ENCODE peak calls at places on chromosome 1, in eight cellular contexts. One of them, this sample, is unnamed.
A peak's percentile ranks its signal among the peaks of the same experiment; 100 is the strongest.

GRCh38 chr1:64077281-64077940 is 126.0 kb upstream of the UBE2U start:
- DNase-seq in A549: no peak
- DNase-seq in neural progenitor cell: no peak
- DNase-seq in hepatocyte: no peak
- DNase-seq in GM23338: no peak
- DNase-seq in trophoblast cell: peak; percentile 95
- DNase-seq in fibroblast of lung: no peak
- DNase-seq in neuronal stem cell: no peak
- DNase-seq in this sample: peak; percentile 99

GRCh38 chr1:167529829-167530474 is 11.6 kb upstream of the CD247 start:
- DNase-seq in A549: no peak
- DNase-seq in neural progenitor cell: no peak
- DNase-seq in hepatocyte: peak; percentile 66
- DNase-seq in GM23338: no peak
- DNase-seq in trophoblast cell: no peak
- DNase-seq in fibroblast of lung: peak; percentile 7
- DNase-seq in neuronal stem cell: no peak
- DNase-seq in this sample: no peak

GRCh38 chr1:111789077-111789476 is 33.4 kb downstream of the DDX20 start:
- DNase-seq in A549: no peak
- DNase-seq in neural progenitor cell: no peak
- DNase-seq in hepatocyte: no peak
- DNase-seq in GM23338: no peak
- DNase-seq in trophoblast cell: no peak
- DNase-seq in fibroblast of lung: no peak
- DNase-seq in neuronal stem cell: no peak
- DNase-seq in this sample: no peak

GRCh38 chr1:183315987-183316758 is 102.0 kb downstream of the NMNAT2 start:
- DNase-seq in A549: no peak
- DNase-seq in neural progenitor cell: no peak
- DNase-seq in hepatocyte: no peak
- DNase-seq in GM23338: no peak
- DNase-seq in trophoblast cell: no peak
- DNase-seq in fibroblast of lung: no peak
- DNase-seq in neuronal stem cell: no peak
- DNase-seq in this sample: no peak

GRCh38 chr1:24931481-24932221 is 1.6 kb upstream of the RUNX3 start:
- DNase-seq in A549: no peak
- DNase-seq in neural progenitor cell: peak; percentile 71
- DNase-seq in hepatocyte: no peak
- DNase-seq in GM23338: peak; percentile 66
- DNase-seq in trophoblast cell: no peak
- DNase-seq in fibroblast of lung: no peak
- DNase-seq in neuronal stem cell: peak; percentile 32
- DNase-seq in this sample: no peak

GRCh38 chr1:25433389-25434186 is 2.9 kb downstream of the MACO1 start:
- DNase-seq in A549: no peak
- DNase-seq in neural progenitor cell: no peak
- DNase-seq in hepatocyte: no peak
- DNase-seq in GM23338: no peak
- DNase-seq in trophoblast cell: no peak
- DNase-seq in fibroblast of lung: no peak
- DNase-seq in neuronal stem cell: no peak
- DNase-seq in this sample: no peak

GRCh38 chr1:172870901-172871606 is 179.7 kb downstream of the TNFSF18 start:
- DNase-seq in A549: peak; percentile 41
- DNase-seq in neural progenitor cell: no peak
- DNase-seq in hepatocyte: peak; percentile 38
- DNase-seq in GM23338: no peak
- DNase-seq in trophoblast cell: no peak
- DNase-seq in fibroblast of lung: no peak
- DNase-seq in neuronal stem cell: no peak
- DNase-seq in this sample: peak; percentile 60

GRCh38 chr1:67367370-67368345 is 60.0 kb downstream of the IL12RB2 start:
- DNase-seq in A549: peak; percentile 42
- DNase-seq in neural progenitor cell: no peak
- DNase-seq in hepatocyte: peak; percentile 73
- DNase-seq in GM23338: no peak
- DNase-seq in trophoblast cell: no peak
- DNase-seq in fibroblast of lung: peak; percentile 42
- DNase-seq in neuronal stem cell: no peak
- DNase-seq in this sample: no peak

GRCh38 chr1:162703708-162704107 is 71.4 kb downstream of the DDR2 start:
- DNase-seq in A549: no peak
- DNase-seq in neural progenitor cell: no peak
- DNase-seq in hepatocyte: no peak
- DNase-seq in GM23338: no peak
- DNase-seq in trophoblast cell: no peak
- DNase-seq in fibroblast of lung: no peak
- DNase-seq in neuronal stem cell: no peak
- DNase-seq in this sample: no peak

GRCh38 chr1:195894411-195894810 is 713.8 kb downstream of the KCNT2 start:
- DNase-seq in A549: no peak
- DNase-seq in neural progenitor cell: no peak
- DNase-seq in hepatocyte: no peak
- DNase-seq in GM23338: peak; percentile 4
- DNase-seq in trophoblast cell: peak; percentile 56
- DNase-seq in fibroblast of lung: no peak
- DNase-seq in neuronal stem cell: no peak
- DNase-seq in this sample: peak; percentile 9

DNA sequence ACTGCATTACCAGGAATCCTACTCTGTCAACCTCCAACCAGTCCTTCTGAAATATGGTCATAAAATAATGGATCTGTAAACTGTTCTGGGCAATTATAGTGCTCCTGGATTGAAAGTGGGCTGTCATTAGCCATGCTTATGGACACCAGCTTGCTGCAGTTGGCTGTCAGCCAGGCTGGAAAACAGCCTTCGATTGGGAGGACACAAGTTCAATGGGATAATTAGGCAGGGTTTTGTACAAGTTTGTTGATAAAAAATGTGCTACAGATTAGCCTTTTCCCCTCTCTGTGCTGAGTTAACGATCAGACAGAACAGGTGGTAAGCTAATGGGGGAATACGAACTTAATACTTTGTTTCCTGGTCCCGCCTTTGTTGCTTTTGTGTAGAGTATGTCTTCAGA is 413.9 kb downstream of the DUSP10 start:
- DNase-seq in A549: no peak
- DNase-seq in neural progenitor cell: no peak
- DNase-seq in hepatocyte: no peak
- DNase-seq in GM23338: no peak
- DNase-seq in trophoblast cell: no peak
- DNase-seq in fibroblast of lung: no peak
- DNase-seq in neuronal stem cell: no peak
- DNase-seq in this sample: no peak
- H3K4me1 ChIP-seq in A549: no peaks in the 10 kb centered on the region
- H3K4me1 ChIP-seq in neural progenitor cell: no peaks in the 10 kb centered on the region
- H3K4me1 ChIP-seq in hepatocyte: no peaks in the 10 kb centered on the region
- H3K4me1 ChIP-seq in GM23338: no peaks in the 10 kb centered on the region
- H3K4me1 ChIP-seq in trophoblast cell: no peaks in the 10 kb centered on the region
- H3K4me1 ChIP-seq in fibroblast of lung: no peaks in the 10 kb centered on the region
- H3K4me1 ChIP-seq in neuronal stem cell: no peaks in the 10 kb centered on the region
- H3K4me1 ChIP-seq in this sample: no peaks in the 10 kb centered on the region

DNA sequence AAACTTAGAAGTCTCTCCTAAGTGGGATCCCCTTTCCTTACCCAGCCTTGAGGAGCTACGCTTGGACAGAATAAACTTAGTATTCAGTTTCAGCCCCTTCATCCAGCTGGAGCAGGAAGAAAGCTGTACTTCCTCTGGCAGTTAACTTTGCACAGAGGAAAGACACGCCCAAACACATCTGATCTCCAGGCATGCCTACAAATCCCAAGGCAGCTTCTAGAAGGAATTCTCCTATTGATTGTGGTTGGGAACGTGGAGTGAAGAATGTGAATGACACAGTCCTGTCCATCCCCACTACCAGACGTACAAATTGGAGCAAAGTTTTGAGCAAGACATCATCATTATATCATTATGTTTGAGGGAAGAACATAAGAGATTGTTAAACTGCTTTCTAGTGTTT is 6.6 kb upstream of the AK4 start:
- DNase-seq in A549: no peak
- DNase-seq in neural progenitor cell: no peak
- DNase-seq in hepatocyte: peak; percentile 36
- DNase-seq in GM23338: no peak
- DNase-seq in trophoblast cell: no peak
- DNase-seq in fibroblast of lung: peak; percentile 18
- DNase-seq in neuronal stem cell: no peak
- DNase-seq in this sample: peak; percentile 75
- H3K4me2 ChIP-seq in A549: no peak overlapping the region
- H3K4me2 ChIP-seq in neural progenitor cell: no peak overlapping the region
- H3K4me2 ChIP-seq in hepatocyte: no peak overlapping the region
- H3K4me2 ChIP-seq in GM23338: no peak overlapping the region
- H3K4me2 ChIP-seq in trophoblast cell: no peak overlapping the region
- H3K4me2 ChIP-seq in fibroblast of lung: no peak overlapping the region
- H3K4me2 ChIP-seq in neuronal stem cell: no peak overlapping the region
- H3K4me2 ChIP-seq in this sample: peak overlapping the region; percentile 47

DNA sequence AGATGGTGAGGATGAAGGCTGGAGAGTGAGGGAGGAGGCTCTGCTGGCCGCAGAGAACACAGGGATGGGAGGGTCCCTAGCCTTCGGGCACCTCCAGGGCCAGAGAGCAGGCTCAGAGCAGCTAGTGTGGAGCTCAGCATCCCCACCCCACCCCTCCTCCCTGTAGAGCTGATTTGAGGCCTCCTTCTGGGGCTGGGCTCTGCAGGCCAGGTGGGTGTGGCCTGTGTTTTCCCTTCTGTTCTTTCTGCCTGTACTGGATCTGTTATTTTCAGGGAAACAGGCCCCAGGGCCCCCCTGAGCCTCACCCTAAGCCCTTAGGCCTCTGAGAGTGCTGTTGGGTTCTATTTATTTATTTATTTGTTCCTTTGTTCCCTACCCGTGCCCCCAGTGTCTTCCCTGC is 44.8 kb downstream of the TMCC2 start:
- DNase-seq in A549: no peak
- DNase-seq in neural progenitor cell: peak; percentile 46
- DNase-seq in hepatocyte: no peak
- DNase-seq in GM23338: no peak
- DNase-seq in trophoblast cell: no peak
- DNase-seq in fibroblast of lung: no peak
- DNase-seq in neuronal stem cell: no peak
- DNase-seq in this sample: no peak
- H3K4me1 ChIP-seq in A549: peaks cover 67% of the 10 kb centered on the region
- H3K4me1 ChIP-seq in neural progenitor cell: peaks cover 29% of the 10 kb centered on the region
- H3K4me1 ChIP-seq in hepatocyte: no peaks in the 10 kb centered on the region
- H3K4me1 ChIP-seq in GM23338: peaks cover 18% of the 10 kb centered on the region
- H3K4me1 ChIP-seq in trophoblast cell: no peaks in the 10 kb centered on the region
- H3K4me1 ChIP-seq in fibroblast of lung: no peaks in the 10 kb centered on the region
- H3K4me1 ChIP-seq in neuronal stem cell: peaks cover 27% of the 10 kb centered on the region
- H3K4me1 ChIP-seq in this sample: peaks cover 29% of the 10 kb centered on the region

GRCh38 chr1:223732993-223733798 is 20.9 kb downstream of the CAPN2 start:
- DNase-seq in A549: no peak
- DNase-seq in neural progenitor cell: no peak
- DNase-seq in hepatocyte: no peak
- DNase-seq in GM23338: no peak
- DNase-seq in trophoblast cell: no peak
- DNase-seq in fibroblast of lung: peak; percentile 56
- DNase-seq in neuronal stem cell: no peak
- DNase-seq in this sample: no peak

GRCh38 chr1:223737342-223737741 is 25.0 kb downstream of the CAPN2 start:
- DNase-seq in A549: no peak
- DNase-seq in neural progenitor cell: no peak
- DNase-seq in hepatocyte: no peak
- DNase-seq in GM23338: no peak
- DNase-seq in trophoblast cell: no peak
- DNase-seq in fibroblast of lung: no peak
- DNase-seq in neuronal stem cell: no peak
- DNase-seq in this sample: no peak

GRCh38 chr1:223731076-223731770 is 18.9 kb downstream of the CAPN2 start:
- DNase-seq in A549: no peak
- DNase-seq in neural progenitor cell: no peak
- DNase-seq in hepatocyte: peak; percentile 78
- DNase-seq in GM23338: no peak
- DNase-seq in trophoblast cell: peak; percentile 54
- DNase-seq in fibroblast of lung: peak; percentile 74
- DNase-seq in neuronal stem cell: no peak
- DNase-seq in this sample: no peak

GRCh38 chr1:223730471-223730870 is 18.1 kb downstream of the CAPN2 start:
- DNase-seq in A549: no peak
- DNase-seq in neural progenitor cell: no peak
- DNase-seq in hepatocyte: no peak
- DNase-seq in GM23338: peak; percentile 49
- DNase-seq in trophoblast cell: no peak
- DNase-seq in fibroblast of lung: no peak
- DNase-seq in neuronal stem cell: no peak
- DNase-seq in this sample: no peak

DNA sequence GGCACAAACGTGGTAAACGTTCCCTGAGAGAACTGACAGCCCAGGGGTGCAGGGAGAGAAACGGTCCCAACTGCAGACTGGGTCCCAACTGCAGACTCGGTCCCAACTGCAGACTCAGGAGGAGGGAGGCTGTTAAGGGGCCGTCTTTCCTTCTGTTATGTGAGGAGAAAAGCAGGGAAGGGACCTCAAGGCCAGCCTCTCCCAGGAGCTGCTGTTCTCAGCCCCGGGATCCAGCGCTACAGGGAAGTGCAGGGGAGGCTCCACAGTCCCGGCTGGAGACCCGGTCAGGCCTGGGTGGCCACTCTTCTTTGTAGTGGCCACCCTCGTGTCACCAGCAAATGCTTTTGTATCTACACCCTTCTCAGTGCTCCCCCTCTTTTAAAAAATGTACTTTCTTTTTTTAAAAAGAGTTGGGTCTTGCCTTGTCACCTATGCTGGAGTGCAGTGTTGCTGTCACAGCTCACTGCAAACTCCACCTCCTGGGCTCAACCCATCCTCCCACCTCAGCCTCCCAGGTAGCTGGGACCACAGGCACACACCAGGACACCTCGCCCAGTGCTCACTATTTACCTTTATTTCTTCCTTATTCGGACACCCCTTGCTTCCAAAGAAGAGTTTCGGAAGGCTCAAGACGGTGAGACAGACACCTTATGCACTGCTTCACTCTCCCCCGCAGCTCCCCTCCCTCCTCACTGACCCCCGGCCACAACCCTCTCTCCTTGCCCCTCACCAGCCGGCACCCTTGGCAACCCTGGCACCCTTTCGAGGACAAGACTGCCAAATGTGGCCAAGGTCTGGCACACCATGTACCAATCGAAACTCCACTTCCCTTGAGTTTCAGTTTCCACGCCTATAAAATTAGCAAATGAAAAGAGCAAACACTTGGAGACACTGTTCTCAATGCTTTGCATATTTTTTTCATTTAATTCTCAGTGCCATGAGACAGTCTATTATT is 21.8 kb downstream of the CAPN2 start:
- DNase-seq in A549: no peak
- DNase-seq in neural progenitor cell: peak; percentile 14
- DNase-seq in hepatocyte: no peak
- DNase-seq in GM23338: peak; percentile 35
- DNase-seq in trophoblast cell: no peak
- DNase-seq in fibroblast of lung: no peak
- DNase-seq in neuronal stem cell: no peak
- DNase-seq in this sample: no peak
- H3K4me2 ChIP-seq in A549: peak overlapping the region; percentile 77
- H3K4me2 ChIP-seq in neural progenitor cell: peak overlapping the region; percentile 24
- H3K4me2 ChIP-seq in hepatocyte: no peak overlapping the region
- H3K4me2 ChIP-seq in GM23338: peak overlapping the region; percentile 64
- H3K4me2 ChIP-seq in trophoblast cell: no peak overlapping the region
- H3K4me2 ChIP-seq in fibroblast of lung: no peak overlapping the region
- H3K4me2 ChIP-seq in neuronal stem cell: no peak overlapping the region
- H3K4me2 ChIP-seq in this sample: no peak overlapping the region

This sample was measured in mammary epithelial cell.